ENCODE peak calls at places on chromosomes 12 and 14, in nine cellular contexts. One of them, this sample, is unnamed.

GRCh38 chr12:89665556-89665955 is 43.1 kb downstream of the ATP2B1 start:
- DNase-seq in GM12878: no peak
- DNase-seq in uterus: no peak
- DNase-seq in OCI-LY7: no peak
- DNase-seq in SJSA1: no peak
- DNase-seq in mesendoderm: no peak
- DNase-seq in HepG2: no peak
- DNase-seq in GM23248: no peak
- DNase-seq in astrocyte: no peak
- DNase-seq in this sample: no peak

GRCh38 chr12:13102481-13103195 is 829 bp downstream of the GSG1 start:
- DNase-seq in GM12878: no peak
- DNase-seq in uterus: no peak
- DNase-seq in OCI-LY7: no peak
- DNase-seq in SJSA1: no peak
- DNase-seq in mesendoderm: no peak
- DNase-seq in HepG2: no peak
- DNase-seq in GM23248: peak; percentile 68
- DNase-seq in astrocyte: no peak
- DNase-seq in this sample: no peak

GRCh38 chr12:107339932-107340331 is 246.6 kb upstream of the CRY1 start:
- DNase-seq in GM12878: no peak
- DNase-seq in uterus: no peak
- DNase-seq in OCI-LY7: no peak
- DNase-seq in SJSA1: no peak
- DNase-seq in mesendoderm: no peak
- DNase-seq in HepG2: no peak
- DNase-seq in GM23248: no peak
- DNase-seq in astrocyte: no peak
- DNase-seq in this sample: no peak

GRCh38 chr12:14394317-14395058 is 29.0 kb downstream of the ATF7IP start:
- DNase-seq in GM12878: peak; percentile 65
- DNase-seq in uterus: no peak
- DNase-seq in OCI-LY7: peak; percentile 90
- DNase-seq in SJSA1: peak; percentile 48
- DNase-seq in mesendoderm: peak; percentile 92
- DNase-seq in HepG2: peak; percentile 69
- DNase-seq in GM23248: peak; percentile 77
- DNase-seq in astrocyte: peak; percentile 92
- DNase-seq in this sample: no peak

GRCh38 chr14:104932676-104933631 is 8.3 kb downstream of the PLD4 start:
- DNase-seq in GM12878: no peak
- DNase-seq in uterus: peak; percentile 93
- DNase-seq in OCI-LY7: peak; percentile 47
- DNase-seq in SJSA1: peak; percentile 84
- DNase-seq in mesendoderm: peak; percentile 77
- DNase-seq in HepG2: peak; percentile 36
- DNase-seq in GM23248: peak; percentile 91
- DNase-seq in astrocyte: peak; percentile 33
- DNase-seq in this sample: peak; percentile 65

GRCh38 chr12:77845831-77846230 is 15.1 kb downstream of the NAV3 start:
- DNase-seq in GM12878: no peak
- DNase-seq in uterus: no peak
- DNase-seq in OCI-LY7: no peak
- DNase-seq in SJSA1: peak; percentile 32
- DNase-seq in mesendoderm: no peak
- DNase-seq in HepG2: no peak
- DNase-seq in GM23248: peak; percentile 53
- DNase-seq in astrocyte: peak; percentile 82
- DNase-seq in this sample: no peak

GRCh38 chr12:48946943-48947342 is 10.3 kb downstream of the ARF3 start:
- DNase-seq in GM12878: no peak
- DNase-seq in uterus: no peak
- DNase-seq in OCI-LY7: no peak
- DNase-seq in SJSA1: no peak
- DNase-seq in mesendoderm: no peak
- DNase-seq in HepG2: no peak
- DNase-seq in GM23248: no peak
- DNase-seq in astrocyte: no peak
- DNase-seq in this sample: no peak

GRCh38 chr12:27343255-27344000 is 10.8 kb downstream of the BMAL2 start:
- DNase-seq in GM12878: no peak
- DNase-seq in uterus: no peak
- DNase-seq in OCI-LY7: no peak
- DNase-seq in SJSA1: peak; percentile 90
- DNase-seq in mesendoderm: peak; percentile 80
- DNase-seq in HepG2: no peak
- DNase-seq in GM23248: peak; percentile 94
- DNase-seq in astrocyte: peak; percentile 97
- DNase-seq in this sample: no peak

GRCh38 chr12:13452955-13453570 is 256.5 kb downstream of the EMP1 start:
- DNase-seq in GM12878: no peak
- DNase-seq in uterus: no peak
- DNase-seq in OCI-LY7: no peak
- DNase-seq in SJSA1: no peak
- DNase-seq in mesendoderm: no peak
- DNase-seq in HepG2: no peak
- DNase-seq in GM23248: no peak
- DNase-seq in astrocyte: no peak
- DNase-seq in this sample: no peak

GRCh38 chr12:11846504-11846903 is 197.0 kb downstream of the ETV6 start:
- DNase-seq in GM12878: no peak
- DNase-seq in uterus: no peak
- DNase-seq in OCI-LY7: no peak
- DNase-seq in SJSA1: peak; percentile 56
- DNase-seq in mesendoderm: no peak
- DNase-seq in HepG2: no peak
- DNase-seq in GM23248: no peak
- DNase-seq in astrocyte: no peak
- DNase-seq in this sample: no peak

GRCh38 chr12:103548622-103549601 is 38.2 kb upstream of the STAB2 start:
- DNase-seq in GM12878: peak; percentile 76
- DNase-seq in uterus: peak; percentile 55
- DNase-seq in OCI-LY7: peak; percentile 73
- DNase-seq in SJSA1: peak; percentile 58
- DNase-seq in mesendoderm: peak; percentile 75
- DNase-seq in HepG2: peak; percentile 53
- DNase-seq in GM23248: peak; percentile 80
- DNase-seq in astrocyte: peak; percentile 41
- DNase-seq in this sample: peak; percentile 45

GRCh38 chr12:89721291-89721987 is 12.8 kb upstream of the ATP2B1 start:
- DNase-seq in GM12878: peak; percentile 34
- DNase-seq in uterus: no peak
- DNase-seq in OCI-LY7: peak; percentile 25
- DNase-seq in SJSA1: no peak
- DNase-seq in mesendoderm: no peak
- DNase-seq in HepG2: no peak
- DNase-seq in GM23248: no peak
- DNase-seq in astrocyte: no peak
- DNase-seq in this sample: no peak

GRCh38 chr12:92552412-92553108 is 150.2 kb upstream of the PLEKHG7 start:
- DNase-seq in GM12878: no peak
- DNase-seq in uterus: no peak
- DNase-seq in OCI-LY7: no peak
- DNase-seq in SJSA1: no peak
- DNase-seq in mesendoderm: no peak
- DNase-seq in HepG2: no peak
- DNase-seq in GM23248: no peak
- DNase-seq in astrocyte: peak; percentile 54
- DNase-seq in this sample: no peak

GRCh38 chr14:104888489-104889373 is 23.7 kb downstream of the CEP170B start:
- DNase-seq in GM12878: no peak
- DNase-seq in uterus: peak; percentile 13
- DNase-seq in OCI-LY7: no peak
- DNase-seq in SJSA1: no peak
- DNase-seq in mesendoderm: no peak
- DNase-seq in HepG2: no peak
- DNase-seq in GM23248: no peak
- DNase-seq in astrocyte: no peak
- DNase-seq in this sample: no peak

GRCh38 chr14:44531648-44532047 is 24.6 kb upstream of the FSCB start:
- DNase-seq in GM12878: no peak
- DNase-seq in uterus: no peak
- DNase-seq in OCI-LY7: no peak
- DNase-seq in SJSA1: no peak
- DNase-seq in mesendoderm: no peak
- DNase-seq in HepG2: no peak
- DNase-seq in GM23248: no peak
- DNase-seq in astrocyte: peak; percentile 14
- DNase-seq in this sample: no peak
- H3K36me3 ChIP-seq in GM12878: no peaks in the 10 kb centered on the region
- H3K36me3 ChIP-seq in uterus: no peaks in the 10 kb centered on the region
- H3K36me3 ChIP-seq in OCI-LY7: no peaks in the 10 kb centered on the region
- H3K36me3 ChIP-seq in SJSA1: no peaks in the 10 kb centered on the region
- H3K36me3 ChIP-seq in mesendoderm: no peaks in the 10 kb centered on the region
- H3K36me3 ChIP-seq in HepG2: no peaks in the 10 kb centered on the region
- H3K36me3 ChIP-seq in GM23248: no peaks in the 10 kb centered on the region
- H3K36me3 ChIP-seq in astrocyte: no peaks in the 10 kb centered on the region
- H3K36me3 ChIP-seq in this sample: no peaks in the 10 kb centered on the region

GRCh38 chr14:39087493-39087892 is 15.5 kb downstream of the SEC23A start:
- DNase-seq in GM12878: no peak
- DNase-seq in uterus: no peak
- DNase-seq in OCI-LY7: no peak
- DNase-seq in SJSA1: no peak
- DNase-seq in mesendoderm: no peak
- DNase-seq in HepG2: no peak
- DNase-seq in GM23248: no peak
- DNase-seq in astrocyte: no peak
- DNase-seq in this sample: no peak

GRCh38 chr14:39097159-39097558 is 5.9 kb downstream of the SEC23A start:
- DNase-seq in GM12878: no peak
- DNase-seq in uterus: no peak
- DNase-seq in OCI-LY7: no peak
- DNase-seq in SJSA1: no peak
- DNase-seq in mesendoderm: peak; percentile 88
- DNase-seq in HepG2: peak; percentile 90
- DNase-seq in GM23248: peak; percentile 70
- DNase-seq in astrocyte: peak; percentile 85
- DNase-seq in this sample: no peak

GRCh38 chr14:39094515-39094914 is 8.5 kb downstream of the SEC23A start:
- DNase-seq in GM12878: no peak
- DNase-seq in uterus: no peak
- DNase-seq in OCI-LY7: no peak
- DNase-seq in SJSA1: no peak
- DNase-seq in mesendoderm: no peak
- DNase-seq in HepG2: no peak
- DNase-seq in GM23248: no peak
- DNase-seq in astrocyte: no peak
- DNase-seq in this sample: no peak

GRCh38 chr14:39090548-39091111 is 12.4 kb downstream of the SEC23A start:
- DNase-seq in GM12878: no peak
- DNase-seq in uterus: no peak
- DNase-seq in OCI-LY7: no peak
- DNase-seq in SJSA1: no peak
- DNase-seq in mesendoderm: no peak
- DNase-seq in HepG2: no peak
- DNase-seq in GM23248: no peak
- DNase-seq in astrocyte: no peak
- DNase-seq in this sample: no peak

DNA sequence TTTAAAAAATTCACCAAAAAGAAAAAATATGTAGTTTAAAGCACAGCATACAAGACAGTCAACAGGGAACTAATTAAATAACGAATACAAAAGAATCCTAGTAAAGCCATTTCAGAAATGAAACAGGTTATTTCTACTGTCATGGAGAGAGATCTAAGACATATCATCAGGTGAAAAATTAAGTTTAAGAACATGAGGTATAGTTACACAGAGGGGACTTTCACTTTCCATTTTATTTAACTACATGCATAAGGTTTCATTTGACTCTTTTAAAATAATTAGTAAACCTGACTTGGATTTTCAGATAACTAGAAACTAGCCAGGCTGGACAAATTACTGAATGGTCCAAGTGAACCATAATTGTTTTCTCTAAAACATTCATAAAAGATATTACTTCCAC is 11.3 kb downstream of the SEC23A start:
- DNase-seq in GM12878: no peak
- DNase-seq in uterus: no peak
- DNase-seq in OCI-LY7: no peak
- DNase-seq in SJSA1: no peak
- DNase-seq in mesendoderm: no peak
- DNase-seq in HepG2: no peak
- DNase-seq in GM23248: no peak
- DNase-seq in astrocyte: no peak
- DNase-seq in this sample: no peak
- H3K36me3 ChIP-seq in GM12878: peaks cover 22% of the 10 kb centered on the region
- H3K36me3 ChIP-seq in uterus: no peaks in the 10 kb centered on the region
- H3K36me3 ChIP-seq in OCI-LY7: peaks cover 76% of the 10 kb centered on the region
- H3K36me3 ChIP-seq in SJSA1: peaks cover 61% of the 10 kb centered on the region
- H3K36me3 ChIP-seq in mesendoderm: peaks cover 8% of the 10 kb centered on the region
- H3K36me3 ChIP-seq in HepG2: peaks cover 49% of the 10 kb centered on the region
- H3K36me3 ChIP-seq in GM23248: peaks cover 65% of the 10 kb centered on the region
- H3K36me3 ChIP-seq in astrocyte: peaks cover 61% of the 10 kb centered on the region
- H3K36me3 ChIP-seq in this sample: peaks cover 51% of the 10 kb centered on the region

DNA sequence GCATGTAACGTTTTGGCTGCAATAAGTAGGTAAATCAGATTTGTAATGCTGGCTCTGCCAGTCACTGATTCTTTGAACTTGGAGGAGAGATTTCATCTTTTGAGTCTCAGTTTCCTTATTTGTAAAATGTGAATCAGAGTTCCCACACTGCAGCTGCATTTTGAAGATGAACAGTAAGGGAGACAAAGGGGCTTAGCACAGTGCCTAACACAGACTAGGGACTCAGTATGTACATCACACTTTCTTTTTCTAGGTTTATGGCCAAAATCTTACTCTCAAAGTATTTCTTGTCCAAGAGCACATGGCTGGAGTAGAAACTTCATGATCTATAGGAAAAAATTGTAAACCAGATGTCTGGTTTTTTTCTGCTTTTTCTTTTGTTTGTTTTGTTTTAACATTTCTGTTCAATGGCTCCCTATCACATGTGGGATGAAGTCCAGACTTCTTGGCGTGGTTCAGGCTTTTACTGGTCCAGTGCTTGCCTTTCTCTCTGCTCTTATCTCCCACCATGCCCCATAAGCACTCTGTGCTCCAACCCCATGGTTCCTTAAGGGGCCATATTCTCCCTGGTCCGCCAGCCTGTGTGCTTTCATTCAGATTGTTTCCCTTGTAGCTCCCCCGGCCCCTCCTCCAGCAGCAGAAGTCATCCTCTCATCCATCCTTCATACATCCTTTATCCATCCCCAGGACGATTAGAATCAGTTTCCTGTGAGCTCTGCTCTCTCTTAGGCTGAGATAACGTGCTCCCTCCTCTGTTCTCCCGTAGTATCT is 58.0 kb downstream of the SYNE2 start:
- DNase-seq in GM12878: no peak
- DNase-seq in uterus: no peak
- DNase-seq in OCI-LY7: no peak
- DNase-seq in SJSA1: no peak
- DNase-seq in mesendoderm: no peak
- DNase-seq in HepG2: no peak
- DNase-seq in GM23248: peak; percentile 8
- DNase-seq in astrocyte: no peak
- DNase-seq in this sample: no peak
- H3K36me3 ChIP-seq in GM12878: peaks cover 8% of the 10 kb centered on the region
- H3K36me3 ChIP-seq in uterus: no peaks in the 10 kb centered on the region
- H3K36me3 ChIP-seq in OCI-LY7: peaks cover 66% of the 10 kb centered on the region
- H3K36me3 ChIP-seq in SJSA1: peaks cover 7% of the 10 kb centered on the region
- H3K36me3 ChIP-seq in mesendoderm: no peaks in the 10 kb centered on the region
- H3K36me3 ChIP-seq in HepG2: no peaks in the 10 kb centered on the region
- H3K36me3 ChIP-seq in GM23248: no peaks in the 10 kb centered on the region
- H3K36me3 ChIP-seq in astrocyte: no peaks in the 10 kb centered on the region
- H3K36me3 ChIP-seq in this sample: no peaks in the 10 kb centered on the region

GRCh38 chr12:120190386-120190785 is 4.1 kb downstream of the GCN1 start:
- DNase-seq in GM12878: no peak
- DNase-seq in uterus: no peak
- DNase-seq in OCI-LY7: no peak
- DNase-seq in SJSA1: no peak
- DNase-seq in mesendoderm: no peak
- DNase-seq in HepG2: no peak
- DNase-seq in GM23248: no peak
- DNase-seq in astrocyte: no peak
- DNase-seq in this sample: no peak
- H3K36me3 ChIP-seq in GM12878: peaks cover 26% of the 10 kb centered on the region
- H3K36me3 ChIP-seq in uterus: no peaks in the 10 kb centered on the region
- H3K36me3 ChIP-seq in OCI-LY7: peaks cover 68% of the 10 kb centered on the region
- H3K36me3 ChIP-seq in SJSA1: peaks cover 61% of the 10 kb centered on the region
- H3K36me3 ChIP-seq in mesendoderm: peaks cover 5% of the 10 kb centered on the region
- H3K36me3 ChIP-seq in HepG2: peaks cover 18% of the 10 kb centered on the region
- H3K36me3 ChIP-seq in GM23248: peaks cover 21% of the 10 kb centered on the region
- H3K36me3 ChIP-seq in astrocyte: peaks cover 36% of the 10 kb centered on the region
- H3K36me3 ChIP-seq in this sample: peaks cover 43% of the 10 kb centered on the region